ENCODE peak calls at places on chromosome 12, in six cellular contexts. Q is activated CD4-positive, alpha-beta T cell treated with anti-CD3 and anti-CD28 coated beads, Interleukin-2, amount 50 U/mL, for 24 hours; R is mesothelial cell of epicardium; I is transverse colon; H is hepatocyte; P is heart right ventricle. E is an unnamed sample.

GRCh38 chr12:65533177-65533883 is 254.8 kb downstream of the MSRB3 start:
- DNase-seq in Q (no peak), R (no peak), I (no peak), H (no peak), P (no peak), E (peak; percentile 94)

GRCh38 chr12:46386360-46386867 is 13.8 kb upstream of the SLC38A2 start:
- DNase-seq in Q (no peak), R (no peak), I (no peak), H (no peak), P (no peak), E (peak; percentile 98)

GRCh38 chr12:6363330-6364036 is 11.9 kb downstream of the SCNN1A start:
- DNase-seq in Q (peak; percentile 49), R (peak; percentile 58), I (peak; percentile 89), H (peak; percentile 92), P (peak; percentile 72), E (peak; percentile 65)

GRCh38 chr12:67355428-67356385 is 86.5 kb downstream of the CAND1 start:
- DNase-seq in Q (peak; percentile 16), R (no peak), I (no peak), H (peak; percentile 73), P (no peak), E (peak; percentile 76)

GRCh38 chr12:98198261-98198982 is 317.0 kb upstream of the TMPO start:
- DNase-seq in Q (no peak), R (no peak), I (no peak), H (no peak), P (no peak), E (no peak)

GRCh38 chr12:129871991-129872969 is 31.5 kb downstream of the TMEM132D start:
- DNase-seq in Q (no peak), R (no peak), I (no peak), H (no peak), P (no peak), E (no peak)

GRCh38 chr12:54028324-54029201 is at the start of gene HOXC6:
- DNase-seq in Q (no peak), R (peak; percentile 53), I (no peak), H (peak; percentile 62), P (no peak), E (no peak)

GRCh38 chr12:68271346-68271745 is 17.9 kb upstream of the IL22 start:
- DNase-seq in Q (no peak), R (no peak), I (no peak), H (no peak), P (no peak), E (peak; percentile 66)

GRCh38 chr12:46492471-46493351 is 120.1 kb upstream of the SLC38A2 start:
- DNase-seq in Q (no peak), R (no peak), I (no peak), H (peak; percentile 80), P (no peak), E (peak; percentile 90)

GRCh38 chr12:9711664-9712063 is 21.2 kb downstream of the CLECL1 start:
- DNase-seq in Q (no peak), R (no peak), I (no peak), H (no peak), P (no peak), E (peak; percentile 53)

GRCh38 chr12:118549506-118550109 is 173.3 kb downstream of the SUDS3 start:
- DNase-seq in Q (no peak), R (no peak), I (no peak), H (no peak), P (no peak), E (no peak)

GRCh38 chr12:14416658-14417057 is 51.2 kb downstream of the ATF7IP start:
- DNase-seq in Q (peak; percentile 27), R (no peak), I (no peak), H (peak; percentile 46), P (peak; percentile 32), E (peak; percentile 82)

GRCh38 chr12:117130806-117131205 is 31.6 kb upstream of the TESC start:
- DNase-seq in Q (no peak), R (no peak), I (no peak), H (no peak), P (no peak), E (no peak)

GRCh38 chr12:124493809-124494750 is 73.3 kb downstream of the NCOR2 start:
- DNase-seq in Q (peak; percentile 50), R (no peak), I (peak; percentile 51), H (no peak), P (no peak), E (no peak)

GRCh38 chr12:12983420-12984035 is 16.5 kb downstream of the HEBP1 start:
- DNase-seq in Q (no peak), R (no peak), I (no peak), H (peak; percentile 58), P (peak; percentile 23), E (peak; percentile 73)

GRCh38 chr12:121364657-121365265 is 12.6 kb upstream of the ANAPC5 start:
- DNase-seq in Q (no peak), R (no peak), I (no peak), H (no peak), P (no peak), E (peak; percentile 98)

GRCh38 chr12:64616221-64616620 is 5.9 kb downstream of the RASSF3 start:
- DNase-seq in Q (no peak), R (no peak), I (no peak), H (no peak), P (no peak), E (peak; percentile 84)

GRCh38 chr12:16581416-16581815 is 24.5 kb downstream of the LMO3 start:
- DNase-seq in Q (no peak), R (no peak), I (no peak), H (no peak), P (no peak), E (no peak)

GRCh38 chr12:112524676-112525425 is 106.1 kb downstream of the PTPN11 start:
- DNase-seq in Q (no peak), R (no peak), I (no peak), H (no peak), P (no peak), E (peak; percentile 30)

GRCh38 chr12:54941659-54942058 is 42.9 kb downstream of the TESPA1 start:
- DNase-seq in Q (no peak), R (no peak), I (no peak), H (no peak), P (no peak), E (no peak)